ENCODE peak calls at places on chromosomes 7 and 10, in seven cellular contexts. One of them, this sample, is unnamed.

GRCh38 chr10:24262929-24263653 is 54.2 kb downstream of the KIAA1217 start:
- DNase-seq in fibroblast of pulmonary artery: peak; percentile 50
- DNase-seq in GM12891: no peak
- DNase-seq in HEK293T: no peak
- DNase-seq in naive B cell: no peak
- DNase-seq in omental fat pad: no peak
- DNase-seq in GM03348: no peak
- DNase-seq in this sample: no peak

GRCh38 chr10:96073722-96074121 is 30.3 kb downstream of the CCNJ start:
- DNase-seq in fibroblast of pulmonary artery: peak; percentile 44
- DNase-seq in GM12891: no peak
- DNase-seq in HEK293T: no peak
- DNase-seq in naive B cell: no peak
- DNase-seq in omental fat pad: no peak
- DNase-seq in GM03348: peak; percentile 11
- DNase-seq in this sample: no peak

GRCh38 chr7:39910108-39910869 is 39.8 kb upstream of the CDK13 start:
- DNase-seq in fibroblast of pulmonary artery: peak; percentile 51
- DNase-seq in GM12891: no peak
- DNase-seq in HEK293T: no peak
- DNase-seq in naive B cell: no peak
- DNase-seq in omental fat pad: no peak
- DNase-seq in GM03348: peak; percentile 29
- DNase-seq in this sample: peak; percentile 18

GRCh38 chr10:59350558-59350957 is 11.8 kb downstream of the FAM13C start:
- DNase-seq in fibroblast of pulmonary artery: no peak
- DNase-seq in GM12891: no peak
- DNase-seq in HEK293T: no peak
- DNase-seq in naive B cell: no peak
- DNase-seq in omental fat pad: no peak
- DNase-seq in GM03348: no peak
- DNase-seq in this sample: no peak

GRCh38 chr10:54133201-54133600 is 667.8 kb downstream of the PCDH15 start:
- DNase-seq in fibroblast of pulmonary artery: no peak
- DNase-seq in GM12891: no peak
- DNase-seq in HEK293T: peak; percentile 7
- DNase-seq in naive B cell: no peak
- DNase-seq in omental fat pad: no peak
- DNase-seq in GM03348: no peak
- DNase-seq in this sample: no peak

GRCh38 chr10:75145590-75145989 is 34.1 kb downstream of the SAMD8 start:
- DNase-seq in fibroblast of pulmonary artery: no peak
- DNase-seq in GM12891: no peak
- DNase-seq in HEK293T: no peak
- DNase-seq in naive B cell: no peak
- DNase-seq in omental fat pad: no peak
- DNase-seq in GM03348: no peak
- DNase-seq in this sample: no peak

GRCh38 chr10:7338469-7338868 is 72.4 kb downstream of the SFMBT2 start:
- DNase-seq in fibroblast of pulmonary artery: no peak
- DNase-seq in GM12891: no peak
- DNase-seq in HEK293T: no peak
- DNase-seq in naive B cell: no peak
- DNase-seq in omental fat pad: no peak
- DNase-seq in GM03348: no peak
- DNase-seq in this sample: no peak

GRCh38 chr10:106078796-106079576 is 1085.5 kb downstream of the SORCS1 start:
- DNase-seq in fibroblast of pulmonary artery: peak; percentile 57
- DNase-seq in GM12891: no peak
- DNase-seq in HEK293T: no peak
- DNase-seq in naive B cell: no peak
- DNase-seq in omental fat pad: no peak
- DNase-seq in GM03348: no peak
- DNase-seq in this sample: peak; percentile 35

GRCh38 chr7:131637846-131638245 is 81.4 kb upstream of the PODXL start:
- DNase-seq in fibroblast of pulmonary artery: no peak
- DNase-seq in GM12891: no peak
- DNase-seq in HEK293T: no peak
- DNase-seq in naive B cell: no peak
- DNase-seq in omental fat pad: no peak
- DNase-seq in GM03348: no peak
- DNase-seq in this sample: no peak

GRCh38 chr7:25940086-25940906 is 211.7 kb upstream of the NFE2L3 start:
- DNase-seq in fibroblast of pulmonary artery: no peak
- DNase-seq in GM12891: no peak
- DNase-seq in HEK293T: peak; percentile 41
- DNase-seq in naive B cell: no peak
- DNase-seq in omental fat pad: no peak
- DNase-seq in GM03348: no peak
- DNase-seq in this sample: no peak

GRCh38 chr7:108211382-108212201 is 81.4 kb upstream of the LAMB4 start:
- DNase-seq in fibroblast of pulmonary artery: peak; percentile 85
- DNase-seq in GM12891: no peak
- DNase-seq in HEK293T: no peak
- DNase-seq in naive B cell: no peak
- DNase-seq in omental fat pad: no peak
- DNase-seq in GM03348: no peak
- DNase-seq in this sample: no peak

GRCh38 chr10:44933922-44934321 is 22.8 kb downstream of the TMEM72 start:
- DNase-seq in fibroblast of pulmonary artery: no peak
- DNase-seq in GM12891: no peak
- DNase-seq in HEK293T: no peak
- DNase-seq in naive B cell: no peak
- DNase-seq in omental fat pad: no peak
- DNase-seq in GM03348: no peak
- DNase-seq in this sample: no peak

GRCh38 chr10:99328579-99329237 is 448 bp upstream of the CNNM1 start:
- DNase-seq in fibroblast of pulmonary artery: no peak
- DNase-seq in GM12891: no peak
- DNase-seq in HEK293T: no peak
- DNase-seq in naive B cell: no peak
- DNase-seq in omental fat pad: no peak
- DNase-seq in GM03348: peak; percentile 22
- DNase-seq in this sample: peak; percentile 49

GRCh38 chr7:80613519-80613918 is 24.9 kb upstream of the CD36 start:
- DNase-seq in fibroblast of pulmonary artery: no peak
- DNase-seq in GM12891: no peak
- DNase-seq in HEK293T: no peak
- DNase-seq in naive B cell: no peak
- DNase-seq in omental fat pad: no peak
- DNase-seq in GM03348: no peak
- DNase-seq in this sample: no peak

GRCh38 chr7:120583835-120584586 is 273.9 kb downstream of the TSPAN12 start:
- DNase-seq in fibroblast of pulmonary artery: peak; percentile 62
- DNase-seq in GM12891: no peak
- DNase-seq in HEK293T: no peak
- DNase-seq in naive B cell: no peak
- DNase-seq in omental fat pad: no peak
- DNase-seq in GM03348: peak; percentile 87
- DNase-seq in this sample: peak; percentile 53

GRCh38 chr7:130804156-130804708 is 70.2 kb upstream of the KLF14 start:
- DNase-seq in fibroblast of pulmonary artery: no peak
- DNase-seq in GM12891: no peak
- DNase-seq in HEK293T: no peak
- DNase-seq in naive B cell: no peak
- DNase-seq in omental fat pad: no peak
- DNase-seq in GM03348: peak; percentile 29
- DNase-seq in this sample: no peak

GRCh38 chr7:98357751-98358161 is 43.1 kb downstream of the BAIAP2L1 start:
- DNase-seq in fibroblast of pulmonary artery: peak; percentile 47
- DNase-seq in GM12891: no peak
- DNase-seq in HEK293T: no peak
- DNase-seq in naive B cell: no peak
- DNase-seq in omental fat pad: peak; percentile 28
- DNase-seq in GM03348: peak; percentile 45
- DNase-seq in this sample: no peak

GRCh38 chr7:23346316-23346715 is 47.2 kb downstream of the MALSU1 start:
- DNase-seq in fibroblast of pulmonary artery: no peak
- DNase-seq in GM12891: no peak
- DNase-seq in HEK293T: no peak
- DNase-seq in naive B cell: peak; percentile 54
- DNase-seq in omental fat pad: no peak
- DNase-seq in GM03348: no peak
- DNase-seq in this sample: no peak

GRCh38 chr7:92496876-92497275 is 19.1 kb upstream of the ERVW-1 start:
- DNase-seq in fibroblast of pulmonary artery: peak; percentile 36
- DNase-seq in GM12891: no peak
- DNase-seq in HEK293T: no peak
- DNase-seq in naive B cell: no peak
- DNase-seq in omental fat pad: no peak
- DNase-seq in GM03348: no peak
- DNase-seq in this sample: no peak

GRCh38 chr10:121698902-121699301 is 100.7 kb upstream of the FGFR2 start:
- DNase-seq in fibroblast of pulmonary artery: no peak
- DNase-seq in GM12891: no peak
- DNase-seq in HEK293T: no peak
- DNase-seq in naive B cell: no peak
- DNase-seq in omental fat pad: no peak
- DNase-seq in GM03348: no peak
- DNase-seq in this sample: no peak

GRCh38 chr7:51325937-51326336 is 9.3 kb upstream of the COBL start:
- DNase-seq in fibroblast of pulmonary artery: no peak
- DNase-seq in GM12891: no peak
- DNase-seq in HEK293T: no peak
- DNase-seq in naive B cell: no peak
- DNase-seq in omental fat pad: no peak
- DNase-seq in GM03348: no peak
- DNase-seq in this sample: no peak

GRCh38 chr10:119541046-119541445 is 1.5 kb downstream of the RGS10 start:
- DNase-seq in fibroblast of pulmonary artery: no peak
- DNase-seq in GM12891: no peak
- DNase-seq in HEK293T: no peak
- DNase-seq in naive B cell: no peak
- DNase-seq in omental fat pad: no peak
- DNase-seq in GM03348: peak; percentile 52
- DNase-seq in this sample: no peak

GRCh38 chr10:131574363-131574706 is 262.8 kb upstream of the TCERG1L start:
- DNase-seq in fibroblast of pulmonary artery: no peak
- DNase-seq in GM12891: no peak
- DNase-seq in HEK293T: no peak
- DNase-seq in naive B cell: no peak
- DNase-seq in omental fat pad: no peak
- DNase-seq in GM03348: no peak
- DNase-seq in this sample: no peak

GRCh38 chr10:79400567-79401004 is 44.8 kb downstream of the ZCCHC24 start:
- DNase-seq in fibroblast of pulmonary artery: no peak
- DNase-seq in GM12891: peak; percentile 84
- DNase-seq in HEK293T: peak; percentile 75
- DNase-seq in naive B cell: no peak
- DNase-seq in omental fat pad: no peak
- DNase-seq in GM03348: peak; percentile 57
- DNase-seq in this sample: no peak

GRCh38 chr10:63515002-63515763 is 6.0 kb upstream of the REEP3 start:
- DNase-seq in fibroblast of pulmonary artery: peak; percentile 81
- DNase-seq in GM12891: no peak
- DNase-seq in HEK293T: no peak
- DNase-seq in naive B cell: no peak
- DNase-seq in omental fat pad: no peak
- DNase-seq in GM03348: peak; percentile 73
- DNase-seq in this sample: peak; percentile 37

GRCh38 chr7:158772916-158773315 is 56.4 kb downstream of the ESYT2 start:
- DNase-seq in fibroblast of pulmonary artery: no peak
- DNase-seq in GM12891: no peak
- DNase-seq in HEK293T: no peak
- DNase-seq in naive B cell: no peak
- DNase-seq in omental fat pad: no peak
- DNase-seq in GM03348: no peak
- DNase-seq in this sample: no peak

GRCh38 chr7:87225696-87226095 is 6.2 kb upstream of the TMEM243 start:
- DNase-seq in fibroblast of pulmonary artery: peak; percentile 16
- DNase-seq in GM12891: no peak
- DNase-seq in HEK293T: no peak
- DNase-seq in naive B cell: no peak
- DNase-seq in omental fat pad: no peak
- DNase-seq in GM03348: no peak
- DNase-seq in this sample: no peak

GRCh38 chr7:24971333-24972165 is 8.4 kb downstream of the OSBPL3 start:
- DNase-seq in fibroblast of pulmonary artery: peak; percentile 83
- DNase-seq in GM12891: no peak
- DNase-seq in HEK293T: no peak
- DNase-seq in naive B cell: no peak
- DNase-seq in omental fat pad: no peak
- DNase-seq in GM03348: peak; percentile 84
- DNase-seq in this sample: peak; percentile 88

GRCh38 chr10:154348-154747 is 19.1 kb downstream of the ZMYND11 start:
- DNase-seq in fibroblast of pulmonary artery: peak; percentile 32
- DNase-seq in GM12891: no peak
- DNase-seq in HEK293T: no peak
- DNase-seq in naive B cell: no peak
- DNase-seq in omental fat pad: no peak
- DNase-seq in GM03348: no peak
- DNase-seq in this sample: no peak

This sample was measured in AG20443.